ENCODE peak calls at places on chromosomes 11 and 22, in nine cellular contexts. One of them, this sample, is unnamed.

GRCh38 chr11:17430616-17431015 is 42.2 kb upstream of the KCNJ11 start:
- DNase-seq in MCF 10A: no peak
- DNase-seq in transverse colon: no peak
- DNase-seq in fibroblast of pulmonary artery: no peak
- DNase-seq in HFFc6: no peak
- DNase-seq in mammary epithelial cell: no peak
- DNase-seq in right atrium auricular region: no peak
- DNase-seq in Peyer's patch: no peak
- DNase-seq in A549: no peak
- DNase-seq in this sample: no peak

GRCh38 chr11:117517097-117517496 is 189.4 kb downstream of the CEP164 start:
- DNase-seq in MCF 10A: no peak
- DNase-seq in transverse colon: no peak
- DNase-seq in fibroblast of pulmonary artery: no peak
- DNase-seq in HFFc6: no peak
- DNase-seq in mammary epithelial cell: no peak
- DNase-seq in right atrium auricular region: no peak
- DNase-seq in Peyer's patch: no peak
- DNase-seq in A549: no peak
- DNase-seq in this sample: no peak

GRCh38 chr11:62138630-62139425 is 15.0 kb downstream of the INCENP start:
- DNase-seq in MCF 10A: no peak
- DNase-seq in transverse colon: no peak
- DNase-seq in fibroblast of pulmonary artery: no peak
- DNase-seq in HFFc6: no peak
- DNase-seq in mammary epithelial cell: no peak
- DNase-seq in right atrium auricular region: no peak
- DNase-seq in Peyer's patch: peak; percentile 6
- DNase-seq in A549: no peak
- DNase-seq in this sample: no peak

GRCh38 chr22:36028646-36029405 is at the start of gene RBFOX2:
- DNase-seq in MCF 10A: peak; percentile 96
- DNase-seq in transverse colon: peak; percentile 97
- DNase-seq in fibroblast of pulmonary artery: peak; percentile 95
- DNase-seq in HFFc6: peak; percentile 94
- DNase-seq in mammary epithelial cell: peak; percentile 96
- DNase-seq in right atrium auricular region: peak; percentile 98
- DNase-seq in Peyer's patch: peak; percentile 61
- DNase-seq in A549: peak; percentile 91
- DNase-seq in this sample: peak; percentile 98

GRCh38 chr11:645536-645935 is 8.5 kb downstream of the DRD4 start:
- DNase-seq in MCF 10A: no peak
- DNase-seq in transverse colon: no peak
- DNase-seq in fibroblast of pulmonary artery: no peak
- DNase-seq in HFFc6: no peak
- DNase-seq in mammary epithelial cell: no peak
- DNase-seq in right atrium auricular region: no peak
- DNase-seq in Peyer's patch: no peak
- DNase-seq in A549: no peak
- DNase-seq in this sample: no peak

GRCh38 chr22:45328822-45329535 is 19.2 kb downstream of the FAM118A start:
- DNase-seq in MCF 10A: no peak
- DNase-seq in transverse colon: no peak
- DNase-seq in fibroblast of pulmonary artery: no peak
- DNase-seq in HFFc6: no peak
- DNase-seq in mammary epithelial cell: no peak
- DNase-seq in right atrium auricular region: no peak
- DNase-seq in Peyer's patch: no peak
- DNase-seq in A549: no peak
- DNase-seq in this sample: no peak

GRCh38 chr11:128837627-128838026 is 29.5 kb downstream of the KCNJ1 start:
- DNase-seq in MCF 10A: no peak
- DNase-seq in transverse colon: no peak
- DNase-seq in fibroblast of pulmonary artery: peak; percentile 31
- DNase-seq in HFFc6: no peak
- DNase-seq in mammary epithelial cell: no peak
- DNase-seq in right atrium auricular region: peak; percentile 73
- DNase-seq in Peyer's patch: no peak
- DNase-seq in A549: no peak
- DNase-seq in this sample: no peak

GRCh38 chr11:78940500-78941225 is 366.0 kb upstream of the NARS2 start:
- DNase-seq in MCF 10A: no peak
- DNase-seq in transverse colon: no peak
- DNase-seq in fibroblast of pulmonary artery: no peak
- DNase-seq in HFFc6: no peak
- DNase-seq in mammary epithelial cell: no peak
- DNase-seq in right atrium auricular region: no peak
- DNase-seq in Peyer's patch: no peak
- DNase-seq in A549: no peak
- DNase-seq in this sample: no peak

GRCh38 chr11:85123752-85124231 is 503.4 kb downstream of the DLG2 start:
- DNase-seq in MCF 10A: no peak
- DNase-seq in transverse colon: no peak
- DNase-seq in fibroblast of pulmonary artery: no peak
- DNase-seq in HFFc6: no peak
- DNase-seq in mammary epithelial cell: no peak
- DNase-seq in right atrium auricular region: no peak
- DNase-seq in Peyer's patch: no peak
- DNase-seq in A549: peak; percentile 4
- DNase-seq in this sample: no peak

GRCh38 chr22:49322231-49322630 is 505.4 kb downstream of the BRD1 start:
- DNase-seq in MCF 10A: no peak
- DNase-seq in transverse colon: no peak
- DNase-seq in fibroblast of pulmonary artery: no peak
- DNase-seq in HFFc6: no peak
- DNase-seq in mammary epithelial cell: no peak
- DNase-seq in right atrium auricular region: peak; percentile 13
- DNase-seq in Peyer's patch: no peak
- DNase-seq in A549: no peak
- DNase-seq in this sample: no peak

GRCh38 chr11:1228921-1229451 is 6.1 kb downstream of the MUC5B start:
- DNase-seq in MCF 10A: no peak
- DNase-seq in transverse colon: peak; percentile 9
- DNase-seq in fibroblast of pulmonary artery: no peak
- DNase-seq in HFFc6: no peak
- DNase-seq in mammary epithelial cell: no peak
- DNase-seq in right atrium auricular region: no peak
- DNase-seq in Peyer's patch: no peak
- DNase-seq in A549: no peak
- DNase-seq in this sample: no peak

DNA sequence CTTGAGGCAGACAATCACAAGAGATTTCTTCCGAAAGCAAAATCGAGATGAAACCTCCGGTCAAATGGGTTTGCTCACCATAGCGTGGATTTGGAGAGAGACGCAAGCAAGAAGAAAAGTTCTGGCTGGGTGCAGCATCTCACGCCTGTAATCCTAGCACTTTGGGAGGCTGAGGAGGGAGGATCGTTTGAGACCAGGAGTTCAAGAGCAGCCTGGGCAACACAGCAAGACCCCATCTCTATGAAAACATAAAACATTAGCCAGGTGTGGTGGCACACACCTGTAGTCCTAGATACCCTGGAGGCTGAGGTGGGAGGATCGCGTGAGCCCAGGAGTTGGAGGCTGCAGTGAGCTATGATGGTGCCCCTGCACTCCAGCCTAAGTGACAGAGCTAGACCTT is 24.4 kb downstream of the MN1 start:
- DNase-seq in MCF 10A: no peak
- DNase-seq in transverse colon: no peak
- DNase-seq in fibroblast of pulmonary artery: no peak
- DNase-seq in HFFc6: no peak
- DNase-seq in mammary epithelial cell: no peak
- DNase-seq in right atrium auricular region: no peak
- DNase-seq in Peyer's patch: no peak
- DNase-seq in A549: no peak
- DNase-seq in this sample: no peak
- TF ChIP-seq CTCF in MCF 10A: no peak
- TF ChIP-seq CTCF in transverse colon: no peak
- TF ChIP-seq CTCF in fibroblast of pulmonary artery: no peak
- TF ChIP-seq CTCF in HFFc6: no peak
- TF ChIP-seq CTCF in mammary epithelial cell: no peak
- TF ChIP-seq CTCF in right atrium auricular region: no peak
- TF ChIP-seq CTCF in Peyer's patch: no peak
- TF ChIP-seq CTCF in A549: no peak
- TF ChIP-seq CTCF in this sample: no peak

GRCh38 chr22:38239101-38239761 is 33.6 kb downstream of the TMEM184B start:
- DNase-seq in MCF 10A: peak; percentile 62
- DNase-seq in transverse colon: no peak
- DNase-seq in fibroblast of pulmonary artery: peak; percentile 83
- DNase-seq in HFFc6: peak; percentile 96
- DNase-seq in mammary epithelial cell: peak; percentile 52
- DNase-seq in right atrium auricular region: no peak
- DNase-seq in Peyer's patch: no peak
- DNase-seq in A549: peak; percentile 71
- DNase-seq in this sample: peak; percentile 63
- TF ChIP-seq CTCF in MCF 10A: no peak
- TF ChIP-seq CTCF in transverse colon: no peak
- TF ChIP-seq CTCF in fibroblast of pulmonary artery: peak; percentile 33
- TF ChIP-seq CTCF in HFFc6: peak; percentile 54
- TF ChIP-seq CTCF in mammary epithelial cell: no peak
- TF ChIP-seq CTCF in right atrium auricular region: no peak
- TF ChIP-seq CTCF in Peyer's patch: no peak
- TF ChIP-seq CTCF in A549: peak; percentile 21
- TF ChIP-seq CTCF in this sample: peak; percentile 37

GRCh38 chr11:65720237-65720934 is at the start of gene RNASEH2C:
- DNase-seq in MCF 10A: peak; percentile 86
- DNase-seq in transverse colon: peak; percentile 86
- DNase-seq in fibroblast of pulmonary artery: peak; percentile 84
- DNase-seq in HFFc6: peak; percentile 56
- DNase-seq in mammary epithelial cell: peak; percentile 81
- DNase-seq in right atrium auricular region: peak; percentile 78
- DNase-seq in Peyer's patch: peak; percentile 83
- DNase-seq in A549: peak; percentile 89
- DNase-seq in this sample: peak; percentile 88
- TF ChIP-seq CTCF in MCF 10A: no peak
- TF ChIP-seq CTCF in transverse colon: no peak
- TF ChIP-seq CTCF in fibroblast of pulmonary artery: no peak
- TF ChIP-seq CTCF in HFFc6: no peak
- TF ChIP-seq CTCF in mammary epithelial cell: no peak
- TF ChIP-seq CTCF in right atrium auricular region: no peak
- TF ChIP-seq CTCF in Peyer's patch: no peak
- TF ChIP-seq CTCF in A549: no peak
- TF ChIP-seq CTCF in this sample: no peak

GRCh38 chr11:65315866-65316233 is 1.2 kb downstream of the CDC42EP2 start:
- DNase-seq in MCF 10A: no peak
- DNase-seq in transverse colon: no peak
- DNase-seq in fibroblast of pulmonary artery: no peak
- DNase-seq in HFFc6: no peak
- DNase-seq in mammary epithelial cell: peak; percentile 33
- DNase-seq in right atrium auricular region: no peak
- DNase-seq in Peyer's patch: no peak
- DNase-seq in A549: no peak
- DNase-seq in this sample: no peak
- TF ChIP-seq CTCF in MCF 10A: no peak
- TF ChIP-seq CTCF in transverse colon: no peak
- TF ChIP-seq CTCF in fibroblast of pulmonary artery: no peak
- TF ChIP-seq CTCF in HFFc6: peak; percentile 73
- TF ChIP-seq CTCF in mammary epithelial cell: no peak
- TF ChIP-seq CTCF in right atrium auricular region: peak; percentile 3
- TF ChIP-seq CTCF in Peyer's patch: no peak
- TF ChIP-seq CTCF in A549: peak; percentile 49
- TF ChIP-seq CTCF in this sample: no peak

GRCh38 chr11:102276302-102277182 is 40.7 kb upstream of the BIRC3 start:
- DNase-seq in MCF 10A: no peak
- DNase-seq in transverse colon: no peak
- DNase-seq in fibroblast of pulmonary artery: peak; percentile 37
- DNase-seq in HFFc6: peak; percentile 9
- DNase-seq in mammary epithelial cell: no peak
- DNase-seq in right atrium auricular region: no peak
- DNase-seq in Peyer's patch: no peak
- DNase-seq in A549: no peak
- DNase-seq in this sample: peak; percentile 50

GRCh38 chr11:102280237-102280833 is 36.9 kb upstream of the BIRC3 start:
- DNase-seq in MCF 10A: no peak
- DNase-seq in transverse colon: peak; percentile 37
- DNase-seq in fibroblast of pulmonary artery: no peak
- DNase-seq in HFFc6: no peak
- DNase-seq in mammary epithelial cell: no peak
- DNase-seq in right atrium auricular region: no peak
- DNase-seq in Peyer's patch: no peak
- DNase-seq in A549: no peak
- DNase-seq in this sample: no peak

GRCh38 chr11:102284008-102284407 is 33.3 kb upstream of the BIRC3 start:
- DNase-seq in MCF 10A: no peak
- DNase-seq in transverse colon: no peak
- DNase-seq in fibroblast of pulmonary artery: no peak
- DNase-seq in HFFc6: no peak
- DNase-seq in mammary epithelial cell: no peak
- DNase-seq in right atrium auricular region: no peak
- DNase-seq in Peyer's patch: no peak
- DNase-seq in A549: no peak
- DNase-seq in this sample: no peak

GRCh38 chr11:102283088-102283487 is 34.2 kb upstream of the BIRC3 start:
- DNase-seq in MCF 10A: no peak
- DNase-seq in transverse colon: no peak
- DNase-seq in fibroblast of pulmonary artery: no peak
- DNase-seq in HFFc6: peak; percentile 46
- DNase-seq in mammary epithelial cell: no peak
- DNase-seq in right atrium auricular region: no peak
- DNase-seq in Peyer's patch: no peak
- DNase-seq in A549: no peak
- DNase-seq in this sample: no peak

DNA sequence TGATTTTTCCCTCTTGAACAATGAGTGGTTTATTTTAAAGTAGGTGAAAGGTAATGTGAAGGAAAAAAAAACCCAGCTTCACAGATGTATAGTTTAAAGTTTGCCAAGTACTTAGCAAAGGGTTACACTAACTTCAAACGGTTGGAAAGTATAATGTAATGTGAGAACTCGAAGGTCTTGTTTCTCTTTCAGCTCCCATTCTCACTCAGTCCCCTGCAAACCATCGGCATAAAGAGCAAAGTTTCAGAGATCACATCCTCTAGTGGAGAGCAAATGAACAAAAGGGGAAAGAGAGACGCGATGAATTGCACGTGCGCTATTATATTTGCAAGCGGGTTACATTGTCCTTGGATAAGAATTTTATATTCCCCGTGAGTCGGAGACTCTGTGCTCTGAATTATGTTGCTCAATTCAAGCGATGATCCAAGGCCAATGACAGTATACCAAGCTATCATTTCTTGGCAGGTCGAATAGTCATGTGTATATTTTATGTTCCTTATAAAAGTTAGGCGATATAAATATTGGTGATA is 37.6 kb upstream of the BIRC3 start:
- DNase-seq in MCF 10A: peak; percentile 43
- DNase-seq in transverse colon: peak; percentile 39
- DNase-seq in fibroblast of pulmonary artery: peak; percentile 64
- DNase-seq in HFFc6: peak; percentile 8
- DNase-seq in mammary epithelial cell: peak; percentile 41
- DNase-seq in right atrium auricular region: no peak
- DNase-seq in Peyer's patch: no peak
- DNase-seq in A549: peak; percentile 9
- DNase-seq in this sample: peak; percentile 86
- TF ChIP-seq CTCF in MCF 10A: no peak
- TF ChIP-seq CTCF in transverse colon: no peak
- TF ChIP-seq CTCF in fibroblast of pulmonary artery: peak; percentile 44
- TF ChIP-seq CTCF in HFFc6: peak; percentile 26
- TF ChIP-seq CTCF in mammary epithelial cell: peak; percentile 22
- TF ChIP-seq CTCF in right atrium auricular region: no peak
- TF ChIP-seq CTCF in Peyer's patch: no peak
- TF ChIP-seq CTCF in A549: no peak
- TF ChIP-seq CTCF in this sample: peak; percentile 57